ENCODE peak calls at places on chromosome 1, in ten cellular contexts. C, N, S, O, J, K, Z, T, P and M are unnamed samples.

GRCh38 chr1:52037402-52037814 is 3.8 kb upstream of the KTI12 start:
- DNase-seq in C (peak), N (no peak), S (no peak), O (no peak), J (no peak), K (no peak), Z (no peak), T (no peak), P (no peak), M (no peak)

GRCh38 chr1:118989006-118989736 is 1.0 kb upstream of the TBX15 start:
- DNase-seq in C (no peak), N (no peak), S (no peak), O (no peak), J (no peak), K (no peak), Z (no peak), T (no peak), P (no peak), M (no peak)

GRCh38 chr1:203338335-203339036 is 12.4 kb downstream of the FMOD start:
- DNase-seq in C (peak), N (peak), S (peak), O (no peak), J (peak), K (no peak), Z (peak), T (no peak), P (no peak), M (no peak)

GRCh38 chr1:119987112-119987511 is 82.3 kb downstream of the NOTCH2 start:
- DNase-seq in C (peak), N (no peak), S (no peak), O (no peak), J (no peak), K (no peak), Z (no peak), T (peak), P (no peak), M (peak)

GRCh38 chr1:5837976-5838653 is 154.1 kb downstream of the NPHP4 start:
- DNase-seq in C (no peak), N (no peak), S (no peak), O (no peak), J (no peak), K (no peak), Z (no peak), T (no peak), P (no peak), M (no peak)

GRCh38 chr1:211628446-211628845 is 47.0 kb downstream of the NEK2 start:
- DNase-seq in C (no peak), N (no peak), S (no peak), O (no peak), J (no peak), K (no peak), Z (no peak), T (no peak), P (no peak), M (no peak)

GRCh38 chr1:14263671-14264070 is 334.8 kb upstream of the KAZN start:
- DNase-seq in C (no peak), N (no peak), S (no peak), O (no peak), J (no peak), K (no peak), Z (no peak), T (no peak), P (no peak), M (no peak)

GRCh38 chr1:29210278-29211085 is 20.3 kb downstream of the MECR start:
- DNase-seq in C (peak), N (no peak), S (no peak), O (no peak), J (no peak), K (no peak), Z (peak), T (no peak), P (peak), M (no peak)

GRCh38 chr1:196515904-196516303 is 92.3 kb downstream of the KCNT2 start:
- DNase-seq in C (no peak), N (no peak), S (no peak), O (no peak), J (no peak), K (no peak), Z (no peak), T (no peak), P (no peak), M (no peak)

GRCh38 chr1:24248859-24249258 is 61.8 kb upstream of the IFNLR1 start:
- DNase-seq in C (no peak), N (no peak), S (no peak), O (no peak), J (no peak), K (no peak), Z (no peak), T (no peak), P (no peak), M (no peak)

GRCh38 chr1:21779613-21780521 is 3.1 kb downstream of the USP48 start:
- DNase-seq in C (no peak), N (no peak), S (no peak), O (no peak), J (no peak), K (no peak), Z (peak), T (no peak), P (peak), M (no peak)

GRCh38 chr1:201468844-201469644 is at the start of gene PHLDA3:
- DNase-seq in C (peak), N (peak), S (peak), O (peak), J (peak), K (peak), Z (peak), T (peak), P (no peak), M (peak)

GRCh38 chr1:84504580-84505021 is 1.6 kb upstream of the SPATA1 start:
- DNase-seq in C (peak), N (peak), S (no peak), O (no peak), J (peak), K (no peak), Z (peak), T (peak), P (no peak), M (no peak)